ENCODE peak calls at places on chromosomes 13 and 19, in four cellular contexts. X, K, Q and C are unnamed samples.

GRCh38 chr13:92739306-92739818 is 487.2 kb upstream of the GPC6 start:
- DNase-seq in X (no peak), K (peak), Q (no peak), C (no peak)

GRCh38 chr19:42653841-42654240 is 59.1 kb upstream of the CEACAM8 start:
- DNase-seq in X (no peak), K (no peak), Q (no peak), C (no peak)

GRCh38 chr13:110023729-110024645 is 237.6 kb upstream of the IRS2 start:
- DNase-seq in X (no peak), K (peak), Q (no peak), C (peak)

GRCh38 chr13:23378009-23378632 is 55.4 kb downstream of the SACS start:
- DNase-seq in X (no peak), K (peak), Q (peak), C (peak)

GRCh38 chr13:49271264-49271663 is 23.5 kb downstream of the CDADC1 start:
- DNase-seq in X (no peak), K (no peak), Q (no peak), C (no peak)

GRCh38 chr13:41674246-41674645 is 216.9 kb downstream of the RGCC start:
- DNase-seq in X (no peak), K (no peak), Q (no peak), C (no peak)

GRCh38 chr13:77918391-77919261 is at the start of gene EDNRB:
- DNase-seq in X (peak), K (peak), Q (no peak), C (peak)

GRCh38 chr19:39705578-39706188 is 1.4 kb downstream of the LGALS14 start:
- DNase-seq in X (no peak), K (no peak), Q (no peak), C (no peak)

GRCh38 chr13:79187917-79188699 is 217.9 kb downstream of the RBM26 start:
- DNase-seq in X (no peak), K (no peak), Q (no peak), C (no peak)

GRCh38 chr19:31270897-31271568 is 78.2 kb downstream of the TSHZ3 start:
- DNase-seq in X (no peak), K (peak), Q (no peak), C (peak)

GRCh38 chr19:12804051-12804450 is 2.2 kb downstream of the THSD8 start:
- DNase-seq in X (peak), K (no peak), Q (no peak), C (no peak)

GRCh38 chr13:97122381-97122996 is 99.6 kb upstream of the MBNL2 start:
- DNase-seq in X (no peak), K (peak), Q (no peak), C (peak)

GRCh38 chr19:34976611-34977010 is 12.6 kb upstream of the ZNF792 start:
- DNase-seq in X (no peak), K (no peak), Q (no peak), C (no peak)

GRCh38 chr19:29645911-29646310 is 19.4 kb upstream of the PLEKHF1 start:
- DNase-seq in X (no peak), K (peak), Q (no peak), C (peak)

GRCh38 chr13:66262330-66262729 is 967.8 kb downstream of the PCDH9 start:
- DNase-seq in X (no peak), K (no peak), Q (no peak), C (no peak)

GRCh38 chr19:42255766-42256750 is 1.1 kb upstream of the ERF start:
- DNase-seq in X (no peak), K (peak), Q (no peak), C (peak)

GRCh38 chr13:109998808-109999528 is 212.6 kb upstream of the IRS2 start:
- DNase-seq in X (no peak), K (peak), Q (no peak), C (peak)

GRCh38 chr19:8486661-8487136 is 15.7 kb downstream of the PRAM1 start:
- DNase-seq in X (peak), K (no peak), Q (no peak), C (no peak)

DNA sequence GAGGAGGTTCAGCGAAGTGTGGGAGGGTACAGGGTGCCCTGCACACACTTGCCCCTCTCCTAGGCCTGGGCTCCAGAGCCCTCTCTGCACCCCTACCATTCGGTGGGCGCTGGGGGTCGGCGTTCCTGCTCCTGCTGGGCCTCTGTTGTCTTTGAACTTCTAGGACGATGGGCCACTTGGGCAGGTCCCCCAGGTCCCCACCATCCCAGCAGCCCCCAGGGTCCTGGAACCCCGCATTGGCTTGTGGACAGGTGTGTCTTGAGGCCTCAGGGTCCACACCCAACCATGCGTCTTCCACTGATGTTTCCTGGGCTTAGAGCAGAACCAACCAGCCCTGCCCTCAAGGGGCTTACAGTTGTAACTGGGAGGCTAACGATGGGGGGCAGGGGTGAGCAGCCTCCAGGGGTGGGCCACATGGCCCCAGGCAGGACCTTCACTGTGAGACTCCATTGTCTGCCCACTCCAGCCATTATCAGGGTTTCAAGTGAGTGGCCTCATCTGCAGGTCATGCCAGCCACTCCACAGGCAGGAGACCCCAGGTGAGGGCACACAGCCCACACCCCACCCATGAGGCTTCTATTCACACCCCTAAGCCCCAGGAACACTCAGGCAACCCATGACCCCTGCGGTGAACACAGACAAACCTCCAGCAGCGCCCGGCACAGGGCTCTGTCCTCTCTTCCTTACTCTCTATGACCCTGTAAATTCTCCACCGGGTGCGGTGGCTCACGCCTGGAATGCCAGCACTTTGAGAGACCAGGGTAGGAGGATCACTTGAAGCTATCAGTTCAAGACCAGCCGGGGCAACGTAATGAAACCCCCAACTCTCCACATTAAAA is 2.0 kb upstream of the KLF16 start:
- DNase-seq in X (no peak), K (no peak), Q (no peak), C (no peak)
- H3K4me3 ChIP-seq in X (no peak), K (peak), Q (peak), C (peak)

GRCh38 chr13:20136781-20137703 is 23.8 kb downstream of the GJA3 start:
- DNase-seq in X (peak), K (peak), Q (no peak), C (no peak)
- TF ChIP-seq CTCF in X (peak), K (peak), Q (peak), C (peak)

DNA sequence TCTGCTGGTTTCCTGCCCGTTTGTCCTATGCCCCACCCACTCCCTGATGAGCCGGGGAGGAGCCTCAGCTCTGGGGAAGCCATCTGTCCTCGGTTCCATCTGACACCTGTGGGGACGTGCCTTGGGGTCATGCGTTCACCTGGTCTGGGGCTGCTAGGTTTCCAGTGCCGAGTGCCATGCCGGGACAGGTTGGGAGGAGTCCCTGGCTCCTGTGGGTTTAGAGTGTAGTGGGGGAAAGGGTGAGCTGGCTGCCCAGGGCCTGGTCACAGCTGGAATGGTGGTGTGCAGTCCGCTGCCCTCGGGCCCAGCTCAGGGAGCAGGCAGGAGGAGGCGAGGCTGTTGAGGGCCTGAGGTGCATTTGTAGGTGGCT is 2.5 kb downstream of the KDM4B start:
- DNase-seq in X (peak), K (no peak), Q (no peak), C (peak)
- H3K4me3 ChIP-seq in X (no peak), K (peak), Q (peak), C (peak)

GRCh38 chr13:33286143-33286542 is 588 bp upstream of the STARD13 start:
- DNase-seq in X (no peak), K (peak), Q (no peak), C (no peak)
- TF ChIP-seq CTCF in X (no peak), K (no peak), Q (no peak), C (no peak)

GRCh38 chr19:18112989-18113478 is 15.5 kb downstream of the MAST3 start:
- DNase-seq in X (peak), K (peak), Q (peak), C (peak)

GRCh38 chr19:18109363-18109730 is 11.8 kb downstream of the MAST3 start:
- DNase-seq in X (no peak), K (no peak), Q (no peak), C (no peak)

GRCh38 chr19:18108897-18109296 is 11.3 kb downstream of the MAST3 start:
- DNase-seq in X (no peak), K (no peak), Q (no peak), C (no peak)

GRCh38 chr19:18109731-18110671 is 12.4 kb downstream of the MAST3 start:
- DNase-seq in X (peak), K (no peak), Q (no peak), C (no peak)

DNA sequence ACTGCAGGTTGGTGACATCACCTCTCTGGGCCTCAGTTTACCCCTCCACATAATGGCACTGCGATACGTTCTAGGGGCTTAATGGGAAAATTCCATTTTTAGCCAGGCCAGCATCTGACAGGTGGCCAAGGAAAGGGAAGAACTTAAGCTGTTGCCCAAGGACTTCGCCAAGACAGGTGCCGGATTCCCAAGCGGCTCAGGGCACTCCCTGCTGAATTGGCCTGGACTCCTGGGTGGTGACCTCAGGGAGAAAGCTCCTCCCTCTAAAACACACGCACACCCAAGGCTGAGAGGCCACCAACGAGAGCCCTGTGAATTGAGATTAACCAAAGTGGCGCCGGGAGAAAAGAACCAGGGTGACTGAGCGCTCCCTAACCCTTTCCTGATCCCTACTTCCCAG is 13.3 kb downstream of the MAST3 start:
- DNase-seq in X (peak), K (no peak), Q (no peak), C (no peak)
- H3K4me3 ChIP-seq in X (peak), K (peak), Q (peak), C (no peak)

GRCh38 chr13:42808572-42808971 is 27.2 kb downstream of the FAM216B start:
- DNase-seq in X (no peak), K (peak), Q (no peak), C (no peak)
- TF ChIP-seq CTCF in X (no peak), K (no peak), Q (no peak), C (no peak)

DNA sequence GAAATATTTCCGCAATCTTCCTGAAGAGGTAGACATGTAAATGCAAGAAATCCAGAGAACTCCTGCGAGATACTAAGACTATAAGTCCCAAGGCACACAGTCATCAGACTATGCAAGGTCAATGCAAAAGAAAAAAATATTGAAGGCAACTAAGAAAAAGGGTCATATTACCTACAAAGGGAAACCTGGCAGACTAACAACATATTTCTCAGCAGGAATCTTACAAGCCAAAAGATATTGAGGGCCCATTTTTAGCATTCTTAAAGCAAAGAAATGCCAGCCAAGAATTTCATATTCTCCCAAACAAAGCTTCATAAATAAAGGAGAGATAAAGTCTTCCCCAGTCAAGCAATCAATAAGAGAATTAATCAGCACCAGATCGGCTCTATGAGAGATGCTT is 298.5 kb upstream of the ATXN8OS start:
- DNase-seq in X (no peak), K (no peak), Q (no peak), C (no peak)
- H3K4me3 ChIP-seq in X (no peak), K (no peak), Q (no peak), C (no peak)

GRCh38 chr19:46489445-46490272 is 6.0 kb downstream of the PNMA8B start:
- DNase-seq in X (peak), K (peak), Q (no peak), C (peak)
- TF ChIP-seq CTCF in X (peak), K (peak), Q (peak), C (peak)

GRCh38 chr13:102770435-102770834 is 3.2 kb downstream of the TEX30 start:
- DNase-seq in X (no peak), K (no peak), Q (no peak), C (no peak)

GRCh38 chr13:102774210-102774560 is 599 bp upstream of the TEX30 start:
- DNase-seq in X (peak), K (no peak), Q (no peak), C (no peak)

GRCh38 chr13:102771298-102772041 is 2.1 kb downstream of the TEX30 start:
- DNase-seq in X (no peak), K (no peak), Q (no peak), C (no peak)

GRCh38 chr13:102773441-102774209 is at the start of gene TEX30:
- DNase-seq in X (peak), K (peak), Q (no peak), C (peak)

GRCh38 chr13:102772042-102772425 is 1.6 kb downstream of the TEX30 start:
- DNase-seq in X (no peak), K (no peak), Q (no peak), C (no peak)
- H3K4me3 ChIP-seq in X (no peak), K (no peak), Q (peak), C (no peak)

GRCh38 chr19:5515737-5516136 is 52.0 kb downstream of the TINCR start:
- DNase-seq in X (no peak), K (no peak), Q (no peak), C (no peak)
- TF ChIP-seq CTCF in X (no peak), K (peak), Q (peak), C (peak)